ENCODE peak calls at places on chromosomes 11 and 22, in four cellular contexts. S is HepG2, P is K562, R is GM12878. D is an unnamed sample.

GRCh38 chr11:120336641-120337132 is 474 bp downstream of the ARHGEF12 start:
- DNase-seq in R (no peak), S (no peak), P (peak; percentile 66), D (no peak)

GRCh38 chr11:68855205-68855978 is 13.7 kb upstream of the CPT1A start:
- DNase-seq in S (no peak), P (no peak), R (no peak), D (peak; percentile 70)

GRCh38 chr11:44565008-44565745 is at the start of gene CD82:
- DNase-seq in P (peak; percentile 98), S (peak; percentile 78), R (peak; percentile 84), D (peak; percentile 97)

GRCh38 chr11:17915500-17916143 is 97.2 kb downstream of the SERGEF start:
- DNase-seq in R (no peak), S (no peak), P (no peak), D (no peak)

GRCh38 chr22:31150615-31151014 is 9.4 kb upstream of the RNF185 start:
- DNase-seq in R (no peak), S (peak; percentile 60), P (no peak), D (no peak)

GRCh38 chr11:46348566-46348981 is 1.3 kb downstream of the DGKZ start:
- DNase-seq in R (no peak), P (no peak), S (no peak), D (no peak)

GRCh38 chr11:27290261-27290660 is 72.8 kb downstream of the CCDC34 start:
- DNase-seq in R (no peak), S (no peak), P (no peak), D (no peak)

GRCh38 chr11:105489431-105489830 is 120.4 kb upstream of the GRIA4 start:
- DNase-seq in R (no peak), S (no peak), P (no peak), D (no peak)

GRCh38 chr22:18950141-18950540 is 14.0 kb upstream of the PRODH start:
- DNase-seq in P (no peak), R (no peak), S (no peak), D (no peak)

GRCh38 chr22:49735411-49736311 is 92.0 kb downstream of the BRD1 start:
- DNase-seq in P (peak; percentile 69), R (no peak), S (no peak), D (peak; percentile 86)

GRCh38 chr11:134398079-134398444 is 14.0 kb downstream of the B3GAT1 start:
- DNase-seq in P (no peak), R (no peak), S (no peak), D (no peak)

GRCh38 chr11:69155302-69156198 is at the start of gene SMIM38:
- DNase-seq in R (peak; percentile 47), S (no peak), P (peak; percentile 63), D (no peak)

GRCh38 chr11:3944198-3944597 is 88.7 kb downstream of the STIM1 start:
- DNase-seq in P (no peak), R (no peak), S (no peak), D (no peak)

GRCh38 chr11:6746086-6746618 is 25.6 kb downstream of the OR2AG2 start:
- DNase-seq in R (peak; percentile 68), P (no peak), S (no peak), D (no peak)

GRCh38 chr22:37560682-37561208 is 465 bp downstream of the CDC42EP1 start:
- DNase-seq in P (peak; percentile 57), R (no peak), S (no peak), D (no peak)

GRCh38 chr22:32804823-32805585 is 3.5 kb downstream of the TIMP3 start:
- DNase-seq in S (no peak), R (no peak), P (no peak), D (no peak)

GRCh38 chr11:107370390-107370789 is 87.2 kb downstream of the CWF19L2 start:
- DNase-seq in R (peak; percentile 5), P (no peak), S (no peak), D (no peak)

GRCh38 chr11:116502641-116503061 is 270.1 kb downstream of the BUD13 start:
- DNase-seq in P (no peak), S (no peak), R (no peak), D (no peak)

GRCh38 chr11:80473562-80473961 is 1032.7 kb upstream of the TENM4 start:
- DNase-seq in S (no peak), R (peak; percentile 3), P (no peak), D (no peak)

GRCh38 chr22:24086310-24086709 is 75.2 kb downstream of the CABIN1 start:
- DNase-seq in R (no peak), P (no peak), S (no peak), D (no peak)

GRCh38 chr11:78822931-78823423 is 248.3 kb upstream of the NARS2 start:
- DNase-seq in P (peak; percentile 17), S (no peak), R (no peak), D (no peak)

GRCh38 chr11:68774188-68774585 is 22.9 kb upstream of the TESMIN start:
- DNase-seq in P (no peak), S (no peak), R (no peak), D (no peak)

GRCh38 chr11:134386945-134387344 is 25.1 kb downstream of the B3GAT1 start:
- DNase-seq in S (no peak), P (no peak), R (no peak), D (no peak)

GRCh38 chr22:43381693-43382092 is 30.1 kb upstream of the MPPED1 start:
- DNase-seq in S (no peak), R (no peak), P (no peak), D (no peak)

GRCh38 chr11:76086713-76087635 is 119.3 kb downstream of the WNT11 start:
- DNase-seq in R (no peak), S (no peak), P (no peak), D (no peak)

GRCh38 chr11:116725434-116726221 is 47.2 kb downstream of the BUD13 start:
- DNase-seq in R (no peak), P (no peak), S (no peak), D (no peak)

GRCh38 chr11:19874241-19874640 is 161.6 kb downstream of the NAV2 start:
- DNase-seq in R (no peak), P (no peak), S (no peak), D (no peak)

GRCh38 chr11:34236572-34236971 is 121.2 kb downstream of the ABTB2 start:
- DNase-seq in R (no peak), P (no peak), S (no peak), D (no peak)

GRCh38 chr22:39607093-39607492 is 36.5 kb downstream of the CACNA1I start:
- DNase-seq in S (no peak), P (no peak), R (no peak), D (no peak)

DNA sequence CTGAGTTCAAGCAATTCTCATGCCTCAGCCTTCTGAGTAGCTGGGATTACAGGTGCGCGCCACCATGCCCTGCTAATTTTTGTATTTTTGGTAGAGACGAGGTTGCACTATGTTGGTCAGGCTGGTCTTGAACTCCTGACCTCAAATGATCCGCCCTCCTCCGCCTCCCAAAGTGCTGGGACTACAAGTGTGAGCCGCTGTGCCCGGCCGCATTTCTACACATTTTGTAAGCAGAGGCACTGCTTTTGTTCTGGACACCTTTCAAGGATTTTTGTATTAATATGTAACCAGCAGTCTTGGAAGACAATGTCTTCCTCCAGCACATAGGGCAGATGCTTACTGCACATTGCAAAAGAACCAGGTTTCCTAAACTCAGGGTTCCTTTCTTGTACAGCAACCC is 11.4 kb upstream of the VSIG10L2 start:
- DNase-seq in S (no peak), P (no peak), R (no peak), D (no peak)
- TF ChIP-seq HDAC6 in S (no peak), P (no peak), R (no peak), D (no peak)

GRCh38 chr11:123170929-123171328 is 24.1 kb downstream of the CLMP start:
- DNase-seq in P (no peak), R (no peak), S (no peak), D (no peak)

GRCh38 chr11:123168236-123168635 is 26.8 kb downstream of the CLMP start:
- DNase-seq in R (no peak), S (no peak), P (no peak), D (no peak)

GRCh38 chr11:123166095-123166559 is 28.9 kb downstream of the CLMP start:
- DNase-seq in S (no peak), P (peak; percentile 18), R (no peak), D (peak; percentile 43)

GRCh38 chr11:123169821-123170220 is 25.2 kb downstream of the CLMP start:
- DNase-seq in P (no peak), R (no peak), S (no peak), D (no peak)

DNA sequence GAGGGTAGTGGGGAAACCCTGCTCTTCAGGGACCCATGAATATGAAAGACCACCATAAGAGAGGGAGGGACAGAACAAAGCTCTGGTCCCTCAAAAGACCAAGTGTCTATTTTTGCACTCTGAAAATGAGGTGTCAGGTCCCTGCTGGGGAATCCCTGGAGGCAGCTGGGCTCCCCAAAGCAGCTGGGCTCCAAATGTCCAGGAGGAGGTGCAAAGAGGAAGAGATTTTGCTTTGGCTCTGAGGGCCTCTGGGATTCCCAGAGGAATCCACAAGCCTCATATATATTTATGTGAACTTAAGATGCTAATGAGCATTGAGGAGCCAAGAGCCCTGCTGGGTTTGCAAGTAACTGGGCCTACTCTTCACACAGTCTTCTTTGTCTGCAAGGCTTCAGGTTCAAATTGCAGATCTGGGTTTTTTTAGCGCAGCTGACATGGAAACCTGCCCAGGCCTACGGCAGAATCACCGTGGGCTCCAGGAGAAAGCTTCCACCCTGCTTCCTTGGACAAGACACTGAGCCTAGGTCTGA is 26.0 kb downstream of the CLMP start:
- DNase-seq in R (no peak), P (no peak), S (no peak), D (no peak)
- TF ChIP-seq SRF in R (no peak), P (no peak), S (no peak), D (no peak)

DNA sequence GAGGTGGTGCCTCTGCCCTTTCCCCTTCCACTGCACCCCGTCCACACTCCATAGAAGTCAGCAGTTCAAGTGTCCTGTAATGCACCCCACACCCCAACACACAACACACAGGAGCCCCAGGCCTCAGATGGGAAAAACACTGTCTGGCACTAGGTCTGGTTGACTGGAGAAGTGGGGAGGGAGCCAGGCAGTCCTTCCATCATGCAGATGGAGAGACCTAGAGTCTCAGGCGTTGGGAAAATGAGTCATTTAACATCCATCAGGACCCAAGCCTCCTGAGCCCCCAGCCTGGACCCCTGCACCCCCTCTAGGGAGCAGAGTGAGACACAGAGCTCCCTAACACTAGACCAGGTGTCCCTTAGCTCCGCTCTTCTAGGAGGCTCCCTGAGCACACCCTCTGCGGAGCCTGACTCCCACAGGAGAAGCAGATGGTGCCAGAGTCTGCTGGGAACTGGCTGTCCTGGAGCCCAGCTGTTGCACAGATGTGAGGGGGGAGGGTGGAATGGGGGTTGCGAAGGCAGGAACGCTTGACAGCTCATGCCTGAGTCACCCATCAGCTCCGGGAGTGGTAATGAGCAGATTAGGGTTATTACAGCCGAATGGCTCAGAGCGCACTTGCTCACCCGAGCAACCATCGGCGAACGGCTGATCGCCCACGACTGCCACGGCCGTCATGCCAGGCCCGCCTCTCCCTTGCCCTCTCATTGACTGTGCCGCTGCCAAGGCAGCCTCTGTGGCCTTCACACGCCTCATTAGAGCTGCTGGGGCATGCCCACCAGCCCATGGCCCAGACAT is 22.1 kb upstream of the SYT7 start:
- DNase-seq in P (peak; percentile 73), S (no peak), R (no peak), D (no peak)
- TF ChIP-seq CBX5 in P (no peak), S (no peak), R (no peak), D (no peak)

DNA sequence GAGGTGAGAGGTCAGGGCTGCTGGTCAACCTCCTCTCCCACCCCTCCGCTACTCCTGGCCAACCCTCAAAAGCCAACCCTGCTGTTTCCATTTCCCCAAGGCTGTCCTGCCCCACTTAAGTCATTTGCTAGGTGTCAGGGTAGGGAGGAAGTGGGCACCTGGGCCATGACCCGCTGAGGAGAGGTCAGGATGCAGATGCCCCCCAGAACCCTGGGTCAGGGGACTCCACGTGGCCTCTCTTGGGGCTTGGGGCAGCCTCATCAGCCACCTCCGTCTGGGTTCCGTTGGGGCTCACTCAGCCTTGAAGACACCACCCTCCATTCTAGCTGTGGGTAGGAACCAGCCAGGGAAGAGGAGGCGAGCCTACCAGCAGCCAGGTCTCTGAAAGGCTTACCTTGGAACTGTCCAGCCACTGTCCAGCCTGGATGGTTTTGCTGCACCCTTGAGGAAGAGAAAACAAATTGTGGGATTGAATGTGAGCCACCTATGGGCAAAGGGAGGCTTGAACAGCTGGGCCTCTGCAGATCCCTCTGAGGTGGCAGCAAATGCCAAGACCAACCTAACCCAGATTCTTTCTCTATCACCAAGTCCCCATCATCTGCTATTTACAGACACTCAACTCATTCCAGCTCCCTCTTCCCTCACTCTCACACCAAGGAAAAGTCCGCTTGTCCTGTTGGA is 2.5 kb downstream of the APOL4 start:
- DNase-seq in S (peak; percentile 24), P (no peak), R (no peak), D (no peak)
- TF ChIP-seq HDAC6 in S (no peak), P (no peak), R (no peak), D (no peak)